ENCODE peak calls at places on chromosome 2, in ten cellular contexts. F is WERI-Rb-1; T is stimulated activated CD8-positive, alpha-beta memory T cell treated with anti-CD3 and anti-CD28 coated beads, Interleukin-15, amount 100 ng/mL, for 24 hours; I is GM13976; M is choroid plexus epithelial cell; J is HFF-Myc; S is GM10248; Q is KBM-7; C is adipocyte; K is caudate nucleus. V is an unnamed sample.

GRCh38 chr2:28398101-28398834 is 5.6 kb downstream of the FOSL2 start:
- DNase-seq in C (peak; percentile 79), M (peak; percentile 83), F (no peak), I (no peak), K (no peak), T (no peak), J (no peak), S (no peak), Q (no peak), V (no peak)

GRCh38 chr2:237861875-237862527 is 2.6 kb downstream of the RAMP1 start:
- DNase-seq in Q (no peak), T (no peak), S (no peak), C (peak; percentile 69), J (no peak), M (no peak), K (no peak), I (no peak), F (no peak), V (no peak)

GRCh38 chr2:183010112-183010511 is 28.1 kb downstream of the NCKAP1 start:
- DNase-seq in Q (no peak), J (peak; percentile 47), C (peak; percentile 24), I (no peak), K (no peak), T (no peak), F (no peak), S (no peak), M (peak; percentile 99), V (no peak)

GRCh38 chr2:113198790-113199612 is 25.2 kb downstream of the PSD4 start:
- DNase-seq in C (peak; percentile 91), J (no peak), K (peak; percentile 16), M (peak; percentile 69), T (peak; percentile 75), S (peak; percentile 91), Q (no peak), F (peak; percentile 84), I (peak; percentile 89), V (peak; percentile 85)

GRCh38 chr2:154452906-154453493 is 245.5 kb upstream of the KCNJ3 start:
- DNase-seq in F (no peak), T (no peak), S (peak; percentile 8), J (no peak), M (peak; percentile 8), C (no peak), K (no peak), Q (peak; percentile 41), I (peak; percentile 6), V (no peak)

GRCh38 chr2:221517362-221518121 is 54.6 kb downstream of the EPHA4 start:
- DNase-seq in K (no peak), T (peak; percentile 32), I (peak; percentile 34), C (peak; percentile 72), J (peak; percentile 19), M (no peak), Q (peak; percentile 19), F (no peak), S (peak; percentile 54), V (peak; percentile 79)

GRCh38 chr2:150538582-150539236 is 51.2 kb upstream of the RND3 start:
- DNase-seq in C (peak; percentile 75), S (no peak), F (no peak), M (peak; percentile 75), Q (no peak), I (no peak), T (no peak), K (no peak), J (peak; percentile 61), V (no peak)

GRCh38 chr2:29322011-29322410 is 206.8 kb downstream of the CLIP4 start:
- DNase-seq in K (no peak), J (no peak), I (no peak), T (no peak), Q (no peak), F (no peak), S (no peak), C (peak; percentile 13), M (peak; percentile 24), V (no peak)

GRCh38 chr2:105796131-105796638 is 51.5 kb downstream of the NCK2 start:
- DNase-seq in I (no peak), S (no peak), K (no peak), C (no peak), Q (peak; percentile 77), F (no peak), M (no peak), J (no peak), T (no peak), V (no peak)

GRCh38 chr2:51151490-51152140 is 119.7 kb upstream of the NRXN1 start:
- DNase-seq in J (no peak), S (no peak), T (no peak), K (no peak), C (no peak), Q (no peak), F (no peak), M (no peak), I (no peak), V (no peak)

V was measured in lung.